ENCODE peak calls at places on chromosome 11, in nine cellular contexts. D, C, E, F, G, Q, H, A and T are unnamed samples.

GRCh38 chr11:96384156-96384555 is 5.6 kb downstream of the CCDC82 start:
- DNase-seq in D (no peak), C (no peak), E (no peak), F (no peak), G (no peak), Q (no peak), H (no peak), A (no peak), T (no peak)

GRCh38 chr11:78808903-78809302 is 234.2 kb upstream of the NARS2 start:
- DNase-seq in D (no peak), C (no peak), E (no peak), F (no peak), G (peak), Q (no peak), H (no peak), A (no peak), T (no peak)

GRCh38 chr11:2862950-2863618 is 22.5 kb downstream of the CDKN1C start:
- DNase-seq in D (no peak), C (no peak), E (no peak), F (no peak), G (no peak), Q (no peak), H (no peak), A (no peak), T (no peak)

GRCh38 chr11:111081021-111081511 is 164.5 kb upstream of the POU2AF2 start:
- DNase-seq in D (no peak), C (peak), E (peak), F (no peak), G (no peak), Q (no peak), H (no peak), A (peak), T (no peak)

GRCh38 chr11:134656861-134657540 is 245.0 kb upstream of the B3GAT1 start:
- DNase-seq in D (no peak), C (no peak), E (no peak), F (peak), G (no peak), Q (no peak), H (no peak), A (no peak), T (no peak)

GRCh38 chr11:65384301-65384889 is 1.9 kb upstream of the SLC25A45 start:
- DNase-seq in D (no peak), C (peak), E (no peak), F (no peak), G (no peak), Q (no peak), H (no peak), A (no peak), T (no peak)

GRCh38 chr11:66292543-66293332 is 1.0 kb downstream of the TMEM151A start:
- DNase-seq in D (no peak), C (no peak), E (no peak), F (no peak), G (no peak), Q (no peak), H (no peak), A (peak), T (no peak)

GRCh38 chr11:100010393-100010792 is 676.7 kb upstream of the ARHGAP42 start:
- DNase-seq in D (no peak), C (no peak), E (no peak), F (no peak), G (no peak), Q (no peak), H (no peak), A (no peak), T (no peak)

GRCh38 chr11:20159680-20160381 is 444 bp downstream of the DBX1 start:
- DNase-seq in D (no peak), C (no peak), E (no peak), F (no peak), G (no peak), Q (no peak), H (no peak), A (no peak), T (no peak)

GRCh38 chr11:76704171-76704948 is 33.8 kb upstream of the LRRC32 start:
- DNase-seq in D (no peak), C (no peak), E (no peak), F (no peak), G (no peak), Q (peak), H (no peak), A (no peak), T (no peak)

GRCh38 chr11:11476499-11476898 is 123.4 kb upstream of the CSNK2A3 start:
- DNase-seq in D (peak), C (no peak), E (no peak), F (no peak), G (no peak), Q (no peak), H (no peak), A (no peak), T (peak)

GRCh38 chr11:109590782-109591181 is 168.8 kb downstream of the C11orf87 start:
- DNase-seq in D (peak), C (no peak), E (no peak), F (no peak), G (no peak), Q (no peak), H (no peak), A (no peak), T (peak)

GRCh38 chr11:125701858-125702621 is 21.4 kb upstream of the ACRV1 start:
- DNase-seq in D (no peak), C (no peak), E (no peak), F (no peak), G (no peak), Q (no peak), H (no peak), A (no peak), T (no peak)

GRCh38 chr11:113705871-113706654 is at the start of gene TMPRSS5:
- DNase-seq in D (no peak), C (no peak), E (no peak), F (no peak), G (no peak), Q (no peak), H (no peak), A (peak), T (no peak)

GRCh38 chr11:115676768-115677167 is 172.6 kb upstream of the CADM1 start:
- DNase-seq in D (no peak), C (no peak), E (no peak), F (no peak), G (no peak), Q (no peak), H (no peak), A (no peak), T (no peak)

GRCh38 chr11:115759622-115760527 is 255.7 kb upstream of the CADM1 start:
- DNase-seq in D (no peak), C (no peak), E (no peak), F (no peak), G (peak), Q (no peak), H (no peak), A (peak), T (no peak)

GRCh38 chr11:74478877-74479276 is 11.5 kb upstream of the KCNE3 start:
- DNase-seq in D (no peak), C (no peak), E (no peak), F (no peak), G (no peak), Q (no peak), H (no peak), A (no peak), T (no peak)

GRCh38 chr11:69089258-69089657 is 40.5 kb downstream of the TPCN2 start:
- DNase-seq in D (peak), C (peak), E (no peak), F (peak), G (no peak), Q (peak), H (peak), A (no peak), T (peak)

GRCh38 chr11:7551571-7551970 is 37.8 kb downstream of the PPFIBP2 start:
- DNase-seq in D (peak), C (peak), E (peak), F (no peak), G (no peak), Q (no peak), H (no peak), A (no peak), T (peak)

GRCh38 chr11:78647266-78647915 is 72.7 kb upstream of the NARS2 start:
- DNase-seq in D (no peak), C (no peak), E (no peak), F (no peak), G (no peak), Q (no peak), H (no peak), A (no peak), T (no peak)

GRCh38 chr11:28900427-28900826 is 792.2 kb downstream of the METTL15 start:
- DNase-seq in D (peak), C (no peak), E (no peak), F (no peak), G (no peak), Q (no peak), H (no peak), A (no peak), T (peak)

GRCh38 chr11:127106142-127106541 is 105.6 kb upstream of the KIRREL3 start:
- DNase-seq in D (no peak), C (no peak), E (peak), F (no peak), G (no peak), Q (no peak), H (no peak), A (no peak), T (peak)

GRCh38 chr11:57269580-57270021 is 32.6 kb upstream of the APLNR start:
- DNase-seq in D (no peak), C (no peak), E (peak), F (no peak), G (no peak), Q (no peak), H (no peak), A (no peak), T (no peak)

GRCh38 chr11:833114-833791 is 501 bp downstream of the CD151 start:
- DNase-seq in D (no peak), C (peak), E (no peak), F (peak), G (peak), Q (peak), H (peak), A (no peak), T (peak)

GRCh38 chr11:72239296-72239848 is 4.6 kb downstream of the PHOX2A start:
- DNase-seq in D (no peak), C (peak), E (no peak), F (no peak), G (peak), Q (no peak), H (no peak), A (no peak), T (peak)

GRCh38 chr11:14676068-14676467 is 32.5 kb downstream of the PDE3B start:
- DNase-seq in D (peak), C (no peak), E (no peak), F (no peak), G (no peak), Q (no peak), H (no peak), A (no peak), T (peak)

GRCh38 chr11:85076535-85077330 is 550.4 kb downstream of the DLG2 start:
- DNase-seq in D (peak), C (peak), E (no peak), F (no peak), G (no peak), Q (no peak), H (no peak), A (no peak), T (peak)

GRCh38 chr11:120929664-120930154 is 94.2 kb upstream of the TBCEL start:
- DNase-seq in D (peak), C (peak), E (no peak), F (peak), G (peak), Q (peak), H (peak), A (no peak), T (peak)

GRCh38 chr11:73270089-73270854 is 1.9 kb upstream of the P2RY6 start:
- DNase-seq in D (peak), C (no peak), E (no peak), F (peak), G (no peak), Q (no peak), H (no peak), A (no peak), T (no peak)

GRCh38 chr11:88377151-88377550 is 39.6 kb upstream of the CTSC start:
- DNase-seq in D (no peak), C (no peak), E (no peak), F (no peak), G (no peak), Q (no peak), H (no peak), A (no peak), T (no peak)

GRCh38 chr11:128904872-128905344 is 13.8 kb downstream of the KCNJ5 start:
- DNase-seq in D (no peak), C (no peak), E (no peak), F (no peak), G (peak), Q (no peak), H (peak), A (no peak), T (no peak)

GRCh38 chr11:119474682-119475596 is 52.0 kb upstream of the THY1 start:
- DNase-seq in D (peak), C (peak), E (peak), F (peak), G (peak), Q (peak), H (peak), A (peak), T (peak)

DNA sequence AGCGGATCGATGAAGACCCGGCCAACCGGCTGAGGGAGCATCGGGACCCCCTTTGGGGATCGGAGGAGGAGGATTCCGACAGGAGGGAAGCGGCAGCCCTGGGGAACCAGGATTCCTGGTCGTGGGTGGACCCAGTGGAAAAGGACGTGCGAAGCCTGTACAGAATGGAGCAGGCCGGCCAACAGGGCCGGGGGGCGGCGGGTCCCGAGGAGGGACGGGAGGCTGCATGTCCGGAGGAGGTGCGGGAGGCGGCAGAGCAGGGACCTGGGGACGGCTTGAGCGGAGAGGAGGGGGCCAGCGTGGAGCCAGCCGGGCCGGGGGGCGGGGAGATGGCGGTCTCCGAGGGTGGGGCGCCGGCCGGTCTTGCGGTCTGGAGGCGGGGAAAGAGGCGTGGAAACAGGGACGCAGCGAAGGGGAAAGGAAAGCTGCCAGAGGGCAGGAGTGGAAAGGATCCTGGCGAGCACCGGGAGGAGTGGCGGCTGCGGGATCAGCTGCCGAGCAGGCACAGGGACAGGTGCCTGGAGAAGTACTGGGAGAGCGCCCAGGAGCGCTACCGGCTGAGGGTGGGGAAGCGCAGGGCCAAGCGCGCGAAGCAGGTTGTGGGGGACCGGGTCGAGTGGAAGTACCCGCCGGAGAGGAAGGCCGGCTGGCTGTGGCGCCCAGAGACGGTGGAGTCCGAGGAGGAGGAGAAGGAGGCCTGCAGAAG is at the start of gene ANO5:
- DNase-seq in D (peak), C (no peak), E (no peak), F (peak), G (peak), Q (peak), H (peak), A (peak), T (peak)
- H3K4me3 ChIP-seq in D (peak), C (peak), E (peak), F (peak), G (peak), Q (peak), H (peak), A (peak), T (peak)

GRCh38 chr11:9990221-9990973 is 303.6 kb downstream of the SBF2 start:
- DNase-seq in D (peak), C (peak), E (no peak), F (no peak), G (no peak), Q (no peak), H (peak), A (no peak), T (no peak)
- TF ChIP-seq CTCF in D (no peak), C (peak), E (no peak), F (no peak), G (no peak), Q (no peak), H (peak), A (no peak), T (peak)

DNA sequence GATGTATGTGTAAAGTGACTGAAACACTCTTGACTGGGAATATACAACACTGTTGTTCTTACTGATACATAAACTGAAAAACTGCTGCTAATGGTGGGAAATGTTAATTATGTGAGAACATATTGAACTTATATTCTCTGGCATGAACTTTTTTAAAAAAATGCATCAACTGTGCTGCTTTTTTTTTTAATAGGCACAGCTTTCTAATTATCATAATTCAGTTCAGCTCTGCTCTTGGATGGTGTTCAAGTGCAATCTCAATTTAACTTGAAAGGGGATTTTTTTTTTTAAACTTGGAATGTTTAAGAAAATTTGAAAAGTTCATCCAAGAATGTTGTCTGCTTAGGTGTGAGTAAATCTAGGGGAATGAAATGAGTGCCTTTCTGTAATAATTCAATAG is 5.2 kb downstream of the TEAD1 start:
- DNase-seq in D (no peak), C (no peak), E (no peak), F (no peak), G (no peak), Q (no peak), H (no peak), A (no peak), T (no peak)
- H3K4me3 ChIP-seq in D (no peak), C (no peak), E (peak), F (peak), G (no peak), Q (no peak), H (peak), A (no peak), T (no peak)

DNA sequence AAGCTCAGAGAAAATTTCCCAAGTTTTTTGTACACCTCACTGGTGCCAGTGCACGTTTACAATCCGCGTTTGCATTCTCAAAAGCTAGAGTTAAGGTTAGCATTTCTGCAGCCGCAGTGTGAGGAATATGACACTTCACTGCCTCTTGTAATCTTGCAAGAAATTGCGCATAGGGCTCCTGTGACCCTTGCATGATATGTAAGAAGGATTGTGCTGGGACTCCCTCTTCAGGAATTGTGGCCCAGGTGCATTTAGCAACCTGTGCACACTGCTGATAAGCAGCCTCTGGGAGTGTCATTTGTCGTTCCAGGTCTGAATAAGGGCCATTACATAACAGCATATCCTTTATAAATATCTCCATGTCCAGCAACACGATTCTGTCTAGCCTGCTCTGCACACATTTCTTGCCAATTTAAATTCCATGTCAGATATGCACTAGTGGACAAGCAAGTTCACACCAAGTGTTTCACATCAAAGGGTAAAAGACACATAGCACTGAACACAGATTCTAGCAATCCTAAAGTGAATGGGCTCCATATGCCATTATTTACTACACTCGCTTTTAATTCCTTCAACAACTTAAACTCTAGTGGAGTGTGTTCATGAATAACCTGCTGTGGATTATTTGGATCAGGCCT is 69.2 kb upstream of the INCENP start:
- DNase-seq in D (peak), C (peak), E (no peak), F (peak), G (peak), Q (peak), H (peak), A (no peak), T (peak)
- TF ChIP-seq CTCF in D (peak), C (peak), E (peak), F (no peak), G (peak), Q (peak), H (peak), A (no peak), T (peak)

DNA sequence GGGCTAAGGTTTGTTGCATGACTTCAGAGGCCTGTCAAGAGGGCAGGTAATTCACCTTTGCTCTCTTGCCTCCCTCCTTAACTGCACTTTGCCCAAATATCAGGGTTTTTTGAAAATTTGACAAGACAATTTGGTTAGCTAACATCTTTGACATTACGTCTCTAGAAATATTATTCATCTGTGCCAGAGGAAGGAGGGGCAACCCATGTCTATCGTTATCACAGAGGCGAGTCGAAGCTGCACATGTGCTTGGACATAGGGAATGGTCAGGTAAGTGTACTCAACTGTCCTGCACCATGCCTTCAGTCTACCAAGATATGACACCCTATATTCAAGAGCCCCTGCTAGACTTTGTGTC is 3.7 kb downstream of the AKIP1 start:
- DNase-seq in D (no peak), C (no peak), E (no peak), F (no peak), G (no peak), Q (no peak), H (no peak), A (no peak), T (no peak)
- H3K4me3 ChIP-seq in D (no peak), C (no peak), E (no peak), F (peak), G (no peak), Q (no peak), H (no peak), A (no peak), T (no peak)